ENCODE peak calls at places on chromosomes 5 and 9, in eight cellular contexts. One of them, this sample, is unnamed. For H3K4me1 and H3K9me3, the result is how much of the 10 kb centered on the place peaks cover.

GRCh38 chr5:134891473-134891872 is 13.5 kb upstream of the PCBD2 start:
- DNase-seq in neuronal stem cell: no peak
- DNase-seq in fibroblast of lung: no peak
- DNase-seq in neural progenitor cell: no peak
- DNase-seq in prostate gland: no peak
- DNase-seq in transverse colon: no peak
- DNase-seq in IMR-90: no peak
- DNase-seq in OCI-LY7: no peak
- DNase-seq in this sample: peak

GRCh38 chr9:94672811-94673487 is 33.6 kb upstream of the FBP1 start:
- DNase-seq in neuronal stem cell: no peak
- DNase-seq in fibroblast of lung: peak
- DNase-seq in neural progenitor cell: no peak
- DNase-seq in prostate gland: no peak
- DNase-seq in transverse colon: no peak
- DNase-seq in IMR-90: peak
- DNase-seq in OCI-LY7: no peak
- DNase-seq in this sample: no peak

GRCh38 chr9:95494416-95495371 is 22.1 kb downstream of the PTCH1 start:
- DNase-seq in neuronal stem cell: no peak
- DNase-seq in fibroblast of lung: peak
- DNase-seq in neural progenitor cell: peak
- DNase-seq in prostate gland: peak
- DNase-seq in transverse colon: peak
- DNase-seq in IMR-90: no peak
- DNase-seq in OCI-LY7: peak
- DNase-seq in this sample: no peak

GRCh38 chr9:2872307-2872940 is 28.5 kb upstream of the PUM3 start:
- DNase-seq in neuronal stem cell: peak
- DNase-seq in fibroblast of lung: peak
- DNase-seq in neural progenitor cell: peak
- DNase-seq in prostate gland: no peak
- DNase-seq in transverse colon: no peak
- DNase-seq in IMR-90: peak
- DNase-seq in OCI-LY7: no peak
- DNase-seq in this sample: no peak

GRCh38 chr5:116395708-116396203 is 178.9 kb downstream of the SEMA6A start:
- DNase-seq in neuronal stem cell: no peak
- DNase-seq in fibroblast of lung: peak
- DNase-seq in neural progenitor cell: peak
- DNase-seq in prostate gland: peak
- DNase-seq in transverse colon: no peak
- DNase-seq in IMR-90: no peak
- DNase-seq in OCI-LY7: no peak
- DNase-seq in this sample: no peak

GRCh38 chr9:132673355-132673754 is 3.1 kb downstream of the GTF3C4 start:
- DNase-seq in neuronal stem cell: no peak
- DNase-seq in fibroblast of lung: peak
- DNase-seq in neural progenitor cell: peak
- DNase-seq in prostate gland: no peak
- DNase-seq in transverse colon: no peak
- DNase-seq in IMR-90: peak
- DNase-seq in OCI-LY7: peak
- DNase-seq in this sample: no peak

GRCh38 chr5:78760411-78761169 is 112.0 kb upstream of the LHFPL2 start:
- DNase-seq in neuronal stem cell: no peak
- DNase-seq in fibroblast of lung: no peak
- DNase-seq in neural progenitor cell: no peak
- DNase-seq in prostate gland: no peak
- DNase-seq in transverse colon: no peak
- DNase-seq in IMR-90: no peak
- DNase-seq in OCI-LY7: peak
- DNase-seq in this sample: no peak

GRCh38 chr5:81948349-81948748 is 23.5 kb upstream of the ATG10 start:
- DNase-seq in neuronal stem cell: no peak
- DNase-seq in fibroblast of lung: peak
- DNase-seq in neural progenitor cell: no peak
- DNase-seq in prostate gland: no peak
- DNase-seq in transverse colon: no peak
- DNase-seq in IMR-90: peak
- DNase-seq in OCI-LY7: no peak
- DNase-seq in this sample: no peak

GRCh38 chr5:169065400-169065799 is 235.5 kb downstream of the SLIT3 start:
- DNase-seq in neuronal stem cell: no peak
- DNase-seq in fibroblast of lung: no peak
- DNase-seq in neural progenitor cell: no peak
- DNase-seq in prostate gland: no peak
- DNase-seq in transverse colon: no peak
- DNase-seq in IMR-90: no peak
- DNase-seq in OCI-LY7: no peak
- DNase-seq in this sample: no peak

GRCh38 chr5:159171274-159171673 is 38.1 kb downstream of the RNF145 start:
- DNase-seq in neuronal stem cell: no peak
- DNase-seq in fibroblast of lung: no peak
- DNase-seq in neural progenitor cell: no peak
- DNase-seq in prostate gland: no peak
- DNase-seq in transverse colon: no peak
- DNase-seq in IMR-90: no peak
- DNase-seq in OCI-LY7: no peak
- DNase-seq in this sample: no peak

GRCh38 chr5:159175547-159175946 is 33.8 kb downstream of the RNF145 start:
- DNase-seq in neuronal stem cell: no peak
- DNase-seq in fibroblast of lung: peak
- DNase-seq in neural progenitor cell: no peak
- DNase-seq in prostate gland: no peak
- DNase-seq in transverse colon: no peak
- DNase-seq in IMR-90: peak
- DNase-seq in OCI-LY7: no peak
- DNase-seq in this sample: no peak

GRCh38 chr5:159178978-159179377 is 30.4 kb downstream of the RNF145 start:
- DNase-seq in neuronal stem cell: no peak
- DNase-seq in fibroblast of lung: peak
- DNase-seq in neural progenitor cell: no peak
- DNase-seq in prostate gland: peak
- DNase-seq in transverse colon: peak
- DNase-seq in IMR-90: peak
- DNase-seq in OCI-LY7: no peak
- DNase-seq in this sample: no peak

GRCh38 chr5:159170021-159170420 is 39.3 kb downstream of the RNF145 start:
- DNase-seq in neuronal stem cell: no peak
- DNase-seq in fibroblast of lung: no peak
- DNase-seq in neural progenitor cell: no peak
- DNase-seq in prostate gland: no peak
- DNase-seq in transverse colon: no peak
- DNase-seq in IMR-90: no peak
- DNase-seq in OCI-LY7: no peak
- DNase-seq in this sample: no peak

DNA sequence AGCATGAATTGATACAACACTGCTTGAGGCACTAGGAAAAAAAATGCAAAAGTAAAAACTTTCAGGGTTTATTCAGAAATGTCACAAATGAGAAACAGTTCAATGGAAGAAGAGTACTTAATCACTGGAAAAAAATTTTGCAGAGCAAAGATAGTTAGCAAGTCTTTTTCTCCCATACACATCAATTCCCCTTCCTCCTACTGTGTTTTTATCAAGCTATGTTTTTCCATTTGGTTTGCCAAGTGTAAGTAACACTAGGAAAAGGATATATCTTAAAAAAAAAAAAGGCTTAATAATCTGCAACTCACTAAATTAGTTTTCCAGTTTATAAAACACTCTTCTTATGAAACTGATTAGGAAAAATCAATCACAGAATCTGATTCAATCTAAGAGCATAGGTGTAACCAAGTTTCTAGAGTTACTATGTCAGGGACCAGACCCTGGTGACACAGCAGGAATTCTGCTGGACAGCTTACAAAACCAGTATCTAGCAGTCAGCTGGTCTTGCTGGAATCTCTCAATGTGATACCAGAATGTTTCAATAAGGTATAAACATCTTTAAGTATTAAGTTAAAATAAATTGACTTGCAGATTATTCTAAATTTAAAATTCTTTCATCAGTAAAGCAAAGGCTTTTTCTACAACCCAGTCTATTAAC is 34.7 kb downstream of the RNF145 start:
- DNase-seq in neuronal stem cell: no peak
- DNase-seq in fibroblast of lung: no peak
- DNase-seq in neural progenitor cell: no peak
- DNase-seq in prostate gland: no peak
- DNase-seq in transverse colon: no peak
- DNase-seq in IMR-90: peak
- DNase-seq in OCI-LY7: no peak
- DNase-seq in this sample: no peak
- H3K27ac ChIP-seq in neuronal stem cell: no peak
- H3K27ac ChIP-seq in fibroblast of lung: no peak
- H3K27ac ChIP-seq in neural progenitor cell: no peak
- H3K27ac ChIP-seq in prostate gland: no peak
- H3K27ac ChIP-seq in transverse colon: no peak
- H3K27ac ChIP-seq in IMR-90: peak
- H3K27ac ChIP-seq in OCI-LY7: no peak
- H3K27ac ChIP-seq in this sample: peak

GRCh38 chr5:126877569-126877968 is 100.6 kb downstream of the LMNB1 start:
- DNase-seq in neuronal stem cell: no peak
- DNase-seq in fibroblast of lung: peak
- DNase-seq in neural progenitor cell: no peak
- DNase-seq in prostate gland: no peak
- DNase-seq in transverse colon: no peak
- DNase-seq in IMR-90: peak
- DNase-seq in OCI-LY7: no peak
- DNase-seq in this sample: no peak

GRCh38 chr5:126877011-126877410 is 100.1 kb downstream of the LMNB1 start:
- DNase-seq in neuronal stem cell: no peak
- DNase-seq in fibroblast of lung: no peak
- DNase-seq in neural progenitor cell: no peak
- DNase-seq in prostate gland: no peak
- DNase-seq in transverse colon: no peak
- DNase-seq in IMR-90: no peak
- DNase-seq in OCI-LY7: no peak
- DNase-seq in this sample: no peak

GRCh38 chr5:126881821-126882220 is 104.9 kb downstream of the LMNB1 start:
- DNase-seq in neuronal stem cell: no peak
- DNase-seq in fibroblast of lung: no peak
- DNase-seq in neural progenitor cell: no peak
- DNase-seq in prostate gland: no peak
- DNase-seq in transverse colon: no peak
- DNase-seq in IMR-90: no peak
- DNase-seq in OCI-LY7: no peak
- DNase-seq in this sample: no peak

GRCh38 chr5:126878085-126878484 is 101.1 kb downstream of the LMNB1 start:
- DNase-seq in neuronal stem cell: no peak
- DNase-seq in fibroblast of lung: no peak
- DNase-seq in neural progenitor cell: no peak
- DNase-seq in prostate gland: no peak
- DNase-seq in transverse colon: no peak
- DNase-seq in IMR-90: no peak
- DNase-seq in OCI-LY7: no peak
- DNase-seq in this sample: no peak

DNA sequence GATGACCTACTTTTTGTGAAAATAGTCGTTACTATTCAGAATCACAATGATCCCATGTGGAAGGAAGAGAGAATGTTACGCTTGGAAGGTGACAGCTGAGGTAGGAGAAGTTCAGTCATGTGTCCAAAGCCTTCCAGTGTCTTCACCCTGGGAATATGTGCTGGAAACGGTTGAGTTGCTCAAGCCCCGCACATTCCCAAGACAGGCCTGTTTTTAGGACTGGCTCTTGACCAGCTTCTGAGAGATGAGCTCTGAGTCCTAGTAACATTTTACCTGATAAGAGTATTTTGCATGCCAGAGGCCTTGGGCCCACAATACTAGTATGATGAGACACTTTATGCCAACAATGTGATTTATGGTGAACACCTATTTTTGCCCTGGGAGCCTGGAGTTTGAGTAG is 101.7 kb downstream of the LMNB1 start:
- DNase-seq in neuronal stem cell: no peak
- DNase-seq in fibroblast of lung: no peak
- DNase-seq in neural progenitor cell: no peak
- DNase-seq in prostate gland: no peak
- DNase-seq in transverse colon: no peak
- DNase-seq in IMR-90: no peak
- DNase-seq in OCI-LY7: no peak
- DNase-seq in this sample: no peak
- H3K4me1 ChIP-seq in neuronal stem cell: under half
- H3K4me1 ChIP-seq in fibroblast of lung: under half
- H3K4me1 ChIP-seq in neural progenitor cell: under half
- H3K4me1 ChIP-seq in prostate gland: under half
- H3K4me1 ChIP-seq in transverse colon: under half
- H3K4me1 ChIP-seq in IMR-90: under half
- H3K4me1 ChIP-seq in OCI-LY7: under half
- H3K4me1 ChIP-seq in this sample: under half

GRCh38 chr9:113056191-113057106 is at the start of gene ZFP37:
- DNase-seq in neuronal stem cell: peak
- DNase-seq in fibroblast of lung: peak
- DNase-seq in neural progenitor cell: peak
- DNase-seq in prostate gland: peak
- DNase-seq in transverse colon: peak
- DNase-seq in IMR-90: peak
- DNase-seq in OCI-LY7: peak
- DNase-seq in this sample: peak

GRCh38 chr9:113057193-113057592 is 669 bp upstream of the ZFP37 start:
- DNase-seq in neuronal stem cell: no peak
- DNase-seq in fibroblast of lung: no peak
- DNase-seq in neural progenitor cell: no peak
- DNase-seq in prostate gland: no peak
- DNase-seq in transverse colon: no peak
- DNase-seq in IMR-90: no peak
- DNase-seq in OCI-LY7: no peak
- DNase-seq in this sample: no peak
- H3K9me3 ChIP-seq in neuronal stem cell: half or more
- H3K9me3 ChIP-seq in fibroblast of lung: under half
- H3K9me3 ChIP-seq in neural progenitor cell: under half
- H3K9me3 ChIP-seq in prostate gland: under half
- H3K9me3 ChIP-seq in transverse colon: under half
- H3K9me3 ChIP-seq in IMR-90: under half
- H3K9me3 ChIP-seq in OCI-LY7: under half
- H3K9me3 ChIP-seq in this sample: under half

DNA sequence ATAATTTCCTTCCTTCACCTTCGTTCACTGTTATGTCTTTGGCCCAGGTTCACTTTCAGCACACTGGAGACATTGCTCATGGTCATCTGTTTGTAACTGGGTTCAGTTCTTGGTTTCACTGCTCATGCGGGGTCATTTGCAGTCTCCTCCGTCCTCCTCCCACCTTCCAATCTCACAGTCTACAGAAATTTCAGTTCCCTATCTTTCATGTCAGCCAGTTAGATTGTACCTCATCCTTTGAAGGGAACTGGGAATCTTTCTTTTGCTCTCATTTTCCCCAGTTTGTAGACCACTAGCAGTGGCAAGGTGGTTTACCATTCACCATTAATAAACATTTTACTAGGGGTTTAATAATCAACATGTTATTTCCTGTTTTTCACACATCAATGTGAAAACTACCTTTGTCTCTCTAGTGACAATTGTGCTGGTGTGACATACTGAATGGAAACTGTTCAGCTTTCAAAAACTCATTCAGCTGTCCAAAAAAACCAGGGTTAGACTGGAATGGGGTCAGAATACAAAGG is 100.9 kb upstream of the IL6ST start:
- DNase-seq in neuronal stem cell: no peak
- DNase-seq in fibroblast of lung: no peak
- DNase-seq in neural progenitor cell: no peak
- DNase-seq in prostate gland: no peak
- DNase-seq in transverse colon: no peak
- DNase-seq in IMR-90: no peak
- DNase-seq in OCI-LY7: no peak
- DNase-seq in this sample: no peak
- H3K27ac ChIP-seq in neuronal stem cell: no peak
- H3K27ac ChIP-seq in fibroblast of lung: no peak
- H3K27ac ChIP-seq in neural progenitor cell: no peak
- H3K27ac ChIP-seq in prostate gland: no peak
- H3K27ac ChIP-seq in transverse colon: no peak
- H3K27ac ChIP-seq in IMR-90: no peak
- H3K27ac ChIP-seq in OCI-LY7: no peak
- H3K27ac ChIP-seq in this sample: no peak